ENCODE peak calls at places on chromosomes 1 and 21, in five cellular contexts. A, D, W, P and L are unnamed samples.

GRCh38 chr1:151542710-151543129 is 2.6 kb downstream of the TUFT1 start:
- DNase-seq in D (no peak), A (no peak), W (no peak), P (no peak), L (no peak)

GRCh38 chr1:77175230-77175844 is 43.9 kb downstream of the PIGK start:
- DNase-seq in W (peak), D (peak), P (no peak), A (no peak), L (no peak)

GRCh38 chr1:227273557-227273956 is 44.7 kb downstream of the CDC42BPA start:
- DNase-seq in A (no peak), D (peak), P (no peak), W (no peak), L (no peak)

GRCh38 chr1:165703648-165704047 is 5.3 kb upstream of the ALDH9A1 start:
- DNase-seq in A (no peak), W (no peak), P (no peak), D (no peak), L (no peak)

GRCh38 chr1:7422081-7422480 is 349.0 kb upstream of the VAMP3 start:
- DNase-seq in A (no peak), D (no peak), W (no peak), P (peak), L (peak)

GRCh38 chr21:15441060-15441493 is 288.7 kb upstream of the USP25 start:
- DNase-seq in P (no peak), D (no peak), A (no peak), W (peak), L (no peak)

GRCh38 chr1:72837781-72838180 is 555.4 kb upstream of the NEGR1 start:
- DNase-seq in W (no peak), A (no peak), P (no peak), D (peak), L (no peak)

GRCh38 chr1:152654110-152654509 is 9.1 kb upstream of the LCE2D start:
- DNase-seq in A (peak), D (peak), P (no peak), W (no peak), L (no peak)

GRCh38 chr1:16628361-16629111 is 15.2 kb upstream of the NBPF1 start:
- DNase-seq in A (peak), W (no peak), D (peak), P (peak), L (no peak)

GRCh38 chr21:36858320-36858957 is 108.0 kb downstream of the HLCS start:
- DNase-seq in P (no peak), A (no peak), D (no peak), W (no peak), L (no peak)

GRCh38 chr1:16260814-16261213 is 23.8 kb upstream of the CPLANE2 start:
- DNase-seq in A (no peak), D (peak), P (no peak), W (no peak), L (no peak)

GRCh38 chr1:87869563-87869962 is 540.9 kb downstream of the LMO4 start:
- DNase-seq in D (no peak), W (no peak), A (no peak), P (no peak), L (no peak)

GRCh38 chr1:24103879-24104278 is 8.1 kb downstream of the MYOM3 start:
- DNase-seq in D (no peak), P (no peak), A (no peak), W (no peak), L (no peak)

GRCh38 chr1:204435246-204435885 is 23.7 kb upstream of the PPP1R15B start:
- DNase-seq in P (no peak), W (no peak), D (no peak), A (no peak), L (no peak)

GRCh38 chr1:67832737-67833594 is at the start of gene GNG12:
- DNase-seq in P (peak), W (peak), A (peak), D (peak), L (no peak)

GRCh38 chr21:41631564-41632461 is 123.9 kb upstream of the TMPRSS2 start:
- DNase-seq in P (no peak), W (no peak), A (no peak), D (no peak), L (no peak)

GRCh38 chr1:56758135-56758534 is 61.1 kb downstream of the FYB2 start:
- DNase-seq in D (peak), A (no peak), W (no peak), P (no peak), L (no peak)

GRCh38 chr1:246613131-246613758 is 47.0 kb downstream of the CNST start:
- DNase-seq in A (no peak), D (no peak), W (no peak), P (no peak), L (no peak)

GRCh38 chr1:246609632-246610031 is 43.4 kb downstream of the CNST start:
- DNase-seq in D (no peak), A (no peak), W (no peak), P (no peak), L (no peak)

GRCh38 chr1:246607466-246607865 is 41.2 kb downstream of the CNST start:
- DNase-seq in D (no peak), P (no peak), W (no peak), A (no peak), L (no peak)

DNA sequence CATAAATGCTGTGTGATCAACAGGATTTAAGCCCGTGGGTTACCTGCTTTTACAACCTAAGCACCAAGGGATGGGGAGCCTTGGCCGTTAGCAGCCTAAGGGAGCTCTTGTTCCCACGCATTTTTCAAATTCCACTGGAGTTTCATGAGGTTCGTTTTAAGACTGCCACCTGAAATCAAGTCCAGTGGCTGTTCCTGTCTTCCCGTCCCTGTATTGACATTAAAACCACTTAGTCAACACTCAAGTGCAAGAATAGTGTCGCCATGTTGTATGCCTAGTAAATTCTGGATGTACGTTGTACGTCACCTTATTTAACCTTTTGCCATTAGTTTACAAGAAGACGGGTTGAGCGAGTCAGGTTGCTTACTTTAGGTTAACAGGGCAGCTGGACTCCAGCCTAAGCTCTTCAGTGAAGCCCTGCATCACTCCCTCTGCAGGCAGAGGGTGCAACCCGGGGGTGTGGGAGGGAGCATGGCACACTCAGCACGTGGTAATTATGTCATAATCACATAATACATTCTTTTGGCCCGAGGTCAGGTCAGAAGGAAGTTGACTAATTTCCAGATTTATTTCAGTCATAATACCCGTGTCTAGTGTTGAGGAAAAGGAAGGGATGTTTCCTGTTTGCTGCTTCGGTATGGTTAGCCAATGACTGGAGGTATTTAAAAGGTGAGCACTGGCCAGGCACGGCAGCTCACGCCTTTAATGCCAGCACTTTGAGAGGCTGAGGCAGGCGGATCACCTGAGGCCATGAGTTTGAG is 42.5 kb downstream of the CNST start:
- DNase-seq in P (peak), A (peak), D (peak), W (no peak), L (no peak)
- TF ChIP-seq CTCF in P (no peak), A (no peak), D (no peak), W (no peak), L (no peak)

GRCh38 chr1:43969746-43970466 is at the start of gene DPH2:
- DNase-seq in P (peak), D (peak), W (peak), A (peak), L (peak)
- TF ChIP-seq CTCF in P (peak), D (peak), W (no peak), A (no peak), L (no peak)

DNA sequence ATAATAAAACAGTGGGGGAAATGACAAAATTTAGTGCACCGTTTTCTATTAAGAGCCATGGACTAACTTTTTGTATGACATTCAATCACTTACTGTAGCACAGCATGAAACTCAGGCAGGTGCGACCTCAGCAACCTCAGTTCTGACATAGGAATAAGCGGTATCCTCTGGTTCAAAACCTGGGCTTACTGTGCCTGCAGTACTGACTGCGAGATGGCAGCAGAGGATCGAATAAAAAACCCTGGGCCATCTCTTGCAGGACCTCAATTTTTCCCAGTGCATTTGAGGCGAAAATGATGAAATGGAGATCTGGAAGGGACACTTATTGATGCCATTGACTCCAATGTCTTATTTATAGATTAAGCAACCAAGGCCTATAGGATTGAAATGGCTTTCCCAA is 214.7 kb downstream of the ADGRL2 start:
- DNase-seq in W (no peak), P (no peak), A (no peak), D (no peak), L (no peak)
- TF ChIP-seq CTCF in W (no peak), P (no peak), A (no peak), D (peak), L (no peak)

GRCh38 chr1:10033359-10033845 is 644 bp downstream of the UBE4B start:
- DNase-seq in P (no peak), D (peak), W (no peak), A (peak), L (peak)
- TF ChIP-seq CTCF in P (peak), D (no peak), W (no peak), A (no peak), L (no peak)

DNA sequence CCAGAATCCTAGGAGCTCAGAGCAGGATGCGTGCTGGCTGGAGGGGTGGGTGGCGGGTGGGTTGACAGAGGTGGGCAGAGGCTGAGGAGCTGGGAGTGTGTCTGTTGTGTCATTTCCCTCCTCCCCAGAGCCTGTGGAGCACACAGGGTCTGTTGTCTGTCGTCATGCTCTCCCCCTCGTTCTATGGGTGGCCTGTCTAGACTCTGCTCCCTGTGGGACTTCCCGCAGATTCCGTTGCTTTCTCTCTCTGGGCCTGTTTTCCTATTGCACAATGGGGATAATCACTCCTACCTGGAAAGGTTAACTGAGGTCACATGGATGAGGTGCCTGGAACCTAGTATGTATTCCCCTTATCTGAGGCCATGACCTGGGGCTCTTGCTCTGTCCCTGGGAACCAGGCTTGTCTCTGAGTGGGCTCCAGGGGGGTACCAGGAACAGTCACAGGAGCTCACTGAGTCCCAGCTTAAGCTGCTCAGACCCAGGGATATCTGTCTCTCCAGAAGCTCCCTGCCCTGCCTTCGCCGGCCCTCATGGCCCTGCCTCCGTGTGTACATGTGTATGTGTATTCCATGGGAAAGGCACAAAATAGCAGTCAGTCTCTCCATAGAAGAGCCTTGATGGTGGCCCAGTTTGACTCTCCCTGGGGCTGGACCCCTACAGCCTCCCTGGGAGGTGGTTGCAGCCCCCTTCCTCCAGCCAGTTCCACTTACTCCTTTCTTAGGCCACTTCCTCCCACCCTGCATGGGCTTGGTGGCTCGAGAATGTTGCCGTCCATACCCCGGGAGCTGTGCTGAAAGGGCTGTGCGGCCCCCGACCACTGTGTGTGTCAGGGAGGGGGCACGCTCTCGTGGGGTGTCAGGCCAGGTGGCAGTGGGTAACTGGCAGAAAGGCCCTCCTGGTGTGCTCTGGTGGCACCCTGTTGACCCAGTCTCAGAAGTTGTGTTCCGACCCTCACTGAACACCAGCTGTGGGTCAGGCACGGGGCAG is 17.9 kb downstream of the PTPRF start:
- DNase-seq in D (no peak), A (no peak), P (no peak), W (no peak), L (no peak)
- TF ChIP-seq CTCF in D (no peak), A (no peak), P (no peak), W (no peak), L (no peak)

DNA sequence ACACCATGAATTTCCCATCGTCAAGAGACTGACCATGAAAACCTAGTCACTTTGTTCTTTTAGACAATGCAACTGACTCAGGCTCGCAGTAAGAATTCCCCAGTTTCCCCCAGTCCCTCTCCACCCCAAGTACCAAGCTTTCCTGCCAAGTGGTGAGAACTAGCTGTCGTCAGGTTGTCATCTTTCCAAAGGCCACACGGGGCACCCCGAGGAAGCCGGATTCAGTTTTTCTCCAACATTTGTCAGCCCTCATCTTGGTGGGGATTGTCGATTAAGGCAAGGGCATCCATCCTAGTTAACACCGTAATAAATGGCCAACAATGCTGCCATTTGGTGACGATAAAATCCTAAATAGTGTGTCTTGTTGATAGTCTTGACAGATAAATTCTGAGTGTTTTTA is 56.0 kb upstream of the PROX1 start:
- DNase-seq in W (no peak), A (no peak), D (peak), P (no peak), L (no peak)
- TF ChIP-seq CTCF in W (no peak), A (no peak), D (peak), P (no peak), L (no peak)

GRCh38 chr1:8494681-8495080 is 176.8 kb downstream of the SLC45A1 start:
- DNase-seq in A (peak), D (no peak), W (no peak), P (no peak), L (no peak)
- TF ChIP-seq CTCF in A (no peak), D (no peak), W (no peak), P (no peak), L (no peak)

GRCh38 chr1:39136635-39137034 is 67.9 kb upstream of the MACF1 start:
- DNase-seq in A (no peak), D (no peak), W (no peak), P (no peak), L (no peak)
- TF ChIP-seq CTCF in A (no peak), D (no peak), W (peak), P (no peak), L (no peak)

GRCh38 chr1:53682369-53682685 is 56.6 kb downstream of the GLIS1 start:
- DNase-seq in A (no peak), D (no peak), P (no peak), W (no peak), L (no peak)

GRCh38 chr1:53682881-53683280 is 56.1 kb downstream of the GLIS1 start:
- DNase-seq in D (no peak), A (no peak), P (no peak), W (no peak), L (no peak)

GRCh38 chr1:53680868-53681267 is 58.1 kb downstream of the GLIS1 start:
- DNase-seq in A (no peak), D (no peak), P (no peak), W (no peak), L (no peak)

GRCh38 chr1:53683986-53684740 is 54.8 kb downstream of the GLIS1 start:
- DNase-seq in A (no peak), D (peak), P (no peak), W (no peak), L (no peak)

GRCh38 chr1:53681647-53682368 is 57.2 kb downstream of the GLIS1 start:
- DNase-seq in P (peak), A (peak), W (peak), D (peak), L (peak)
- TF ChIP-seq CTCF in P (peak), A (peak), W (peak), D (peak), L (peak)

DNA sequence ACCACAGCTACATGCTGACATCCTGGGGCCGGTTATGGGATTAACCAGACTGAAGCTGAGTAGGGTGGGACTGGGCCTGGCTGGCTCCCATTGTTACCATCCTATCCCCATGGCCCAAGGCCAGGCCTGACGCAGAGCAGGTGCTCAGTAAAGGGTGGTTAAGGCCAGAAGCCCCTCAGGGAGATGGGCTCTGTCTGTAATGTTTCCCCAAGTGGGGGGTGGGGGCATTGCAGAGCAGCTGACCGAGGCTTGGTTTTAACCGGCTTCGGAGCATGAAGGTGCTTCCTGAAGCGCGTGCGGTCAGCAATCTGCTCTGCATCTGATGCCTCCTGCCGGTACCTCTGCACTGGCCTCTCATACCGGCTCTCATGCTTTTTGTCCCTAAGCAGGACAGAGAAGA is 83.4 kb upstream of the ACTL8 start:
- DNase-seq in A (no peak), D (peak), P (no peak), W (no peak), L (no peak)
- TF ChIP-seq CTCF in A (no peak), D (peak), P (no peak), W (peak), L (no peak)